ENCODE peak calls at places on chromosomes 1 and 21, in eight cellular contexts. One of them, this sample, is unnamed.

GRCh38 chr1:22745675-22746585 is 35.3 kb downstream of the EPHB2 start:
- DNase-seq in LHCN-M2: peak
- DNase-seq in head of caudate nucleus: no peak
- DNase-seq in RWPE1: peak
- DNase-seq in AG08395: peak
- DNase-seq in NAMALWA: no peak
- DNase-seq in PC-3: peak
- DNase-seq in bronchial epithelial cell: peak
- DNase-seq in this sample: no peak

GRCh38 chr1:234429434-234429806 is 49.6 kb downstream of the TARBP1 start:
- DNase-seq in LHCN-M2: no peak
- DNase-seq in head of caudate nucleus: no peak
- DNase-seq in RWPE1: no peak
- DNase-seq in AG08395: no peak
- DNase-seq in NAMALWA: no peak
- DNase-seq in PC-3: no peak
- DNase-seq in bronchial epithelial cell: no peak
- DNase-seq in this sample: no peak

GRCh38 chr1:214808845-214809460 is 206.0 kb downstream of the CENPF start:
- DNase-seq in LHCN-M2: peak
- DNase-seq in head of caudate nucleus: no peak
- DNase-seq in RWPE1: peak
- DNase-seq in AG08395: peak
- DNase-seq in NAMALWA: peak
- DNase-seq in PC-3: peak
- DNase-seq in bronchial epithelial cell: peak
- DNase-seq in this sample: peak

GRCh38 chr1:95086949-95087533 is 14.3 kb upstream of the ALG14 start:
- DNase-seq in LHCN-M2: peak
- DNase-seq in head of caudate nucleus: no peak
- DNase-seq in RWPE1: peak
- DNase-seq in AG08395: peak
- DNase-seq in NAMALWA: no peak
- DNase-seq in PC-3: peak
- DNase-seq in bronchial epithelial cell: peak
- DNase-seq in this sample: no peak

GRCh38 chr1:155104605-155105534 is 22.8 kb upstream of the EFNA1 start:
- DNase-seq in LHCN-M2: no peak
- DNase-seq in head of caudate nucleus: no peak
- DNase-seq in RWPE1: no peak
- DNase-seq in AG08395: no peak
- DNase-seq in NAMALWA: no peak
- DNase-seq in PC-3: no peak
- DNase-seq in bronchial epithelial cell: no peak
- DNase-seq in this sample: no peak

GRCh38 chr1:247415423-247416361 is at the start of gene NLRP3:
- DNase-seq in LHCN-M2: peak
- DNase-seq in head of caudate nucleus: peak
- DNase-seq in RWPE1: peak
- DNase-seq in AG08395: no peak
- DNase-seq in NAMALWA: peak
- DNase-seq in PC-3: peak
- DNase-seq in bronchial epithelial cell: peak
- DNase-seq in this sample: peak

GRCh38 chr1:42943166-42943565 is 15.5 kb downstream of the SLC2A1 start:
- DNase-seq in LHCN-M2: peak
- DNase-seq in head of caudate nucleus: no peak
- DNase-seq in RWPE1: peak
- DNase-seq in AG08395: no peak
- DNase-seq in NAMALWA: no peak
- DNase-seq in PC-3: peak
- DNase-seq in bronchial epithelial cell: peak
- DNase-seq in this sample: no peak

GRCh38 chr1:80054129-80054528 is 1047.6 kb upstream of the ADGRL4 start:
- DNase-seq in LHCN-M2: peak
- DNase-seq in head of caudate nucleus: no peak
- DNase-seq in RWPE1: peak
- DNase-seq in AG08395: no peak
- DNase-seq in NAMALWA: peak
- DNase-seq in PC-3: peak
- DNase-seq in bronchial epithelial cell: peak
- DNase-seq in this sample: peak

GRCh38 chr21:42383331-42383730 is 12.5 kb downstream of the TMPRSS3 start:
- DNase-seq in LHCN-M2: no peak
- DNase-seq in head of caudate nucleus: no peak
- DNase-seq in RWPE1: no peak
- DNase-seq in AG08395: no peak
- DNase-seq in NAMALWA: no peak
- DNase-seq in PC-3: no peak
- DNase-seq in bronchial epithelial cell: no peak
- DNase-seq in this sample: no peak

GRCh38 chr1:201602413-201603265 is 63.7 kb downstream of the NAV1 start:
- DNase-seq in LHCN-M2: peak
- DNase-seq in head of caudate nucleus: peak
- DNase-seq in RWPE1: peak
- DNase-seq in AG08395: peak
- DNase-seq in NAMALWA: no peak
- DNase-seq in PC-3: peak
- DNase-seq in bronchial epithelial cell: peak
- DNase-seq in this sample: no peak

GRCh38 chr1:47189844-47190562 is at the start of gene PDZK1IP1:
- DNase-seq in LHCN-M2: no peak
- DNase-seq in head of caudate nucleus: no peak
- DNase-seq in RWPE1: peak
- DNase-seq in AG08395: peak
- DNase-seq in NAMALWA: no peak
- DNase-seq in PC-3: no peak
- DNase-seq in bronchial epithelial cell: peak
- DNase-seq in this sample: peak

GRCh38 chr1:89725676-89726075 is 92.8 kb downstream of the LRRC8C start:
- DNase-seq in LHCN-M2: no peak
- DNase-seq in head of caudate nucleus: no peak
- DNase-seq in RWPE1: no peak
- DNase-seq in AG08395: no peak
- DNase-seq in NAMALWA: no peak
- DNase-seq in PC-3: no peak
- DNase-seq in bronchial epithelial cell: no peak
- DNase-seq in this sample: no peak

GRCh38 chr1:63828322-63829044 is 54.7 kb downstream of the ROR1 start:
- DNase-seq in LHCN-M2: peak
- DNase-seq in head of caudate nucleus: no peak
- DNase-seq in RWPE1: no peak
- DNase-seq in AG08395: no peak
- DNase-seq in NAMALWA: peak
- DNase-seq in PC-3: no peak
- DNase-seq in bronchial epithelial cell: no peak
- DNase-seq in this sample: no peak

GRCh38 chr1:61287014-61287413 is 204.7 kb downstream of the NFIA start:
- DNase-seq in LHCN-M2: peak
- DNase-seq in head of caudate nucleus: no peak
- DNase-seq in RWPE1: no peak
- DNase-seq in AG08395: no peak
- DNase-seq in NAMALWA: no peak
- DNase-seq in PC-3: peak
- DNase-seq in bronchial epithelial cell: peak
- DNase-seq in this sample: no peak

GRCh38 chr1:84772428-84772943 is 82.2 kb upstream of the SSX2IP start:
- DNase-seq in LHCN-M2: peak
- DNase-seq in head of caudate nucleus: peak
- DNase-seq in RWPE1: peak
- DNase-seq in AG08395: peak
- DNase-seq in NAMALWA: peak
- DNase-seq in PC-3: peak
- DNase-seq in bronchial epithelial cell: peak
- DNase-seq in this sample: peak

GRCh38 chr1:227072991-227073390 is 132.9 kb downstream of the COQ8A start:
- DNase-seq in LHCN-M2: peak
- DNase-seq in head of caudate nucleus: no peak
- DNase-seq in RWPE1: no peak
- DNase-seq in AG08395: no peak
- DNase-seq in NAMALWA: no peak
- DNase-seq in PC-3: peak
- DNase-seq in bronchial epithelial cell: peak
- DNase-seq in this sample: no peak

GRCh38 chr21:29382029-29382654 is 83.4 kb downstream of the BACH1 start:
- DNase-seq in LHCN-M2: peak
- DNase-seq in head of caudate nucleus: no peak
- DNase-seq in RWPE1: peak
- DNase-seq in AG08395: peak
- DNase-seq in NAMALWA: no peak
- DNase-seq in PC-3: peak
- DNase-seq in bronchial epithelial cell: peak
- DNase-seq in this sample: no peak

GRCh38 chr1:17874231-17874630 is 119.1 kb downstream of the ACTL8 start:
- DNase-seq in LHCN-M2: peak
- DNase-seq in head of caudate nucleus: no peak
- DNase-seq in RWPE1: peak
- DNase-seq in AG08395: peak
- DNase-seq in NAMALWA: no peak
- DNase-seq in PC-3: peak
- DNase-seq in bronchial epithelial cell: peak
- DNase-seq in this sample: no peak

GRCh38 chr1:226798427-226799411 is 59.6 kb upstream of the ITPKB start:
- DNase-seq in LHCN-M2: no peak
- DNase-seq in head of caudate nucleus: no peak
- DNase-seq in RWPE1: no peak
- DNase-seq in AG08395: no peak
- DNase-seq in NAMALWA: no peak
- DNase-seq in PC-3: no peak
- DNase-seq in bronchial epithelial cell: no peak
- DNase-seq in this sample: peak

GRCh38 chr1:154265586-154265985 is 6.8 kb upstream of the HAX1 start:
- DNase-seq in LHCN-M2: no peak
- DNase-seq in head of caudate nucleus: no peak
- DNase-seq in RWPE1: no peak
- DNase-seq in AG08395: no peak
- DNase-seq in NAMALWA: no peak
- DNase-seq in PC-3: no peak
- DNase-seq in bronchial epithelial cell: no peak
- DNase-seq in this sample: no peak

GRCh38 chr21:43930848-43931384 is 65.9 kb downstream of the AGPAT3 start:
- DNase-seq in LHCN-M2: no peak
- DNase-seq in head of caudate nucleus: no peak
- DNase-seq in RWPE1: no peak
- DNase-seq in AG08395: no peak
- DNase-seq in NAMALWA: no peak
- DNase-seq in PC-3: no peak
- DNase-seq in bronchial epithelial cell: no peak
- DNase-seq in this sample: no peak

GRCh38 chr1:245067257-245067656 is 87.5 kb upstream of the KIF26B start:
- DNase-seq in LHCN-M2: peak
- DNase-seq in head of caudate nucleus: no peak
- DNase-seq in RWPE1: no peak
- DNase-seq in AG08395: no peak
- DNase-seq in NAMALWA: no peak
- DNase-seq in PC-3: peak
- DNase-seq in bronchial epithelial cell: no peak
- DNase-seq in this sample: no peak

GRCh38 chr1:244849189-244849866 is 13.9 kb downstream of the COX20 start:
- DNase-seq in LHCN-M2: no peak
- DNase-seq in head of caudate nucleus: no peak
- DNase-seq in RWPE1: no peak
- DNase-seq in AG08395: no peak
- DNase-seq in NAMALWA: peak
- DNase-seq in PC-3: no peak
- DNase-seq in bronchial epithelial cell: no peak
- DNase-seq in this sample: no peak

GRCh38 chr1:240293706-240294105 is 202.0 kb downstream of the FMN2 start:
- DNase-seq in LHCN-M2: peak
- DNase-seq in head of caudate nucleus: no peak
- DNase-seq in RWPE1: no peak
- DNase-seq in AG08395: no peak
- DNase-seq in NAMALWA: no peak
- DNase-seq in PC-3: no peak
- DNase-seq in bronchial epithelial cell: no peak
- DNase-seq in this sample: no peak

GRCh38 chr1:229410692-229411433 is 23.0 kb downstream of the ACTA1 start:
- DNase-seq in LHCN-M2: peak
- DNase-seq in head of caudate nucleus: peak
- DNase-seq in RWPE1: peak
- DNase-seq in AG08395: peak
- DNase-seq in NAMALWA: peak
- DNase-seq in PC-3: peak
- DNase-seq in bronchial epithelial cell: peak
- DNase-seq in this sample: peak

GRCh38 chr1:21355956-21356355 is 65.7 kb upstream of the ECE1 start:
- DNase-seq in LHCN-M2: no peak
- DNase-seq in head of caudate nucleus: no peak
- DNase-seq in RWPE1: no peak
- DNase-seq in AG08395: no peak
- DNase-seq in NAMALWA: no peak
- DNase-seq in PC-3: no peak
- DNase-seq in bronchial epithelial cell: peak
- DNase-seq in this sample: no peak

GRCh38 chr1:64041366-64042131 is 161.9 kb upstream of the UBE2U start:
- DNase-seq in LHCN-M2: no peak
- DNase-seq in head of caudate nucleus: no peak
- DNase-seq in RWPE1: peak
- DNase-seq in AG08395: no peak
- DNase-seq in NAMALWA: no peak
- DNase-seq in PC-3: no peak
- DNase-seq in bronchial epithelial cell: no peak
- DNase-seq in this sample: no peak

GRCh38 chr1:16998589-16998988 is 13.1 kb downstream of the ATP13A2 start:
- DNase-seq in LHCN-M2: no peak
- DNase-seq in head of caudate nucleus: no peak
- DNase-seq in RWPE1: no peak
- DNase-seq in AG08395: no peak
- DNase-seq in NAMALWA: no peak
- DNase-seq in PC-3: peak
- DNase-seq in bronchial epithelial cell: peak
- DNase-seq in this sample: no peak

GRCh38 chr1:155012052-155012546 is 9.5 kb downstream of the ZBTB7B start:
- DNase-seq in LHCN-M2: peak
- DNase-seq in head of caudate nucleus: peak
- DNase-seq in RWPE1: peak
- DNase-seq in AG08395: peak
- DNase-seq in NAMALWA: no peak
- DNase-seq in PC-3: no peak
- DNase-seq in bronchial epithelial cell: peak
- DNase-seq in this sample: peak

GRCh38 chr21:41460578-41461527 is 34.8 kb downstream of the MX1 start:
- DNase-seq in LHCN-M2: peak
- DNase-seq in head of caudate nucleus: peak
- DNase-seq in RWPE1: peak
- DNase-seq in AG08395: peak
- DNase-seq in NAMALWA: peak
- DNase-seq in PC-3: peak
- DNase-seq in bronchial epithelial cell: peak
- DNase-seq in this sample: peak

GRCh38 chr1:30225336-30225735 is 498.0 kb downstream of the MATN1 start:
- DNase-seq in LHCN-M2: no peak
- DNase-seq in head of caudate nucleus: no peak
- DNase-seq in RWPE1: no peak
- DNase-seq in AG08395: no peak
- DNase-seq in NAMALWA: no peak
- DNase-seq in PC-3: no peak
- DNase-seq in bronchial epithelial cell: no peak
- DNase-seq in this sample: no peak

GRCh38 chr1:245353411-245353810 is 198.6 kb downstream of the KIF26B start:
- DNase-seq in LHCN-M2: no peak
- DNase-seq in head of caudate nucleus: no peak
- DNase-seq in RWPE1: no peak
- DNase-seq in AG08395: no peak
- DNase-seq in NAMALWA: no peak
- DNase-seq in PC-3: no peak
- DNase-seq in bronchial epithelial cell: no peak
- DNase-seq in this sample: no peak